ENCODE peak calls at places on chromosomes 6 and 20, in five cellular contexts. One of them, this sample, is unnamed.

GRCh38 chr20:35539756-35540212 is 2.1 kb upstream of the ERGIC3 start:
- DNase-seq in activated naive CD4-positive, alpha-beta T cell treated with anti-CD3 and anti-CD28 coated beads for 36 hours: peak; percentile 59
- DNase-seq in A673: no peak
- DNase-seq in RWPE1: no peak
- DNase-seq in neuronal stem cell: peak; percentile 69
- DNase-seq in this sample: peak; percentile 45

GRCh38 chr6:17086469-17086868 is 15.4 kb upstream of the STMND1 start:
- DNase-seq in activated naive CD4-positive, alpha-beta T cell treated with anti-CD3 and anti-CD28 coated beads for 36 hours: peak; percentile 46
- DNase-seq in A673: peak; percentile 79
- DNase-seq in RWPE1: peak; percentile 83
- DNase-seq in neuronal stem cell: no peak
- DNase-seq in this sample: no peak

GRCh38 chr6:136524936-136525413 is 25.2 kb downstream of the MAP7 start:
- DNase-seq in activated naive CD4-positive, alpha-beta T cell treated with anti-CD3 and anti-CD28 coated beads for 36 hours: no peak
- DNase-seq in A673: no peak
- DNase-seq in RWPE1: no peak
- DNase-seq in neuronal stem cell: no peak
- DNase-seq in this sample: peak; percentile 28

GRCh38 chr6:18053555-18054445 is 66.4 kb upstream of the KIF13A start:
- DNase-seq in activated naive CD4-positive, alpha-beta T cell treated with anti-CD3 and anti-CD28 coated beads for 36 hours: no peak
- DNase-seq in A673: no peak
- DNase-seq in RWPE1: no peak
- DNase-seq in neuronal stem cell: no peak
- DNase-seq in this sample: no peak

GRCh38 chr20:29878777-29879442 is 1378.6 kb upstream of the DEFB115 start:
- DNase-seq in activated naive CD4-positive, alpha-beta T cell treated with anti-CD3 and anti-CD28 coated beads for 36 hours: peak; percentile 25
- DNase-seq in A673: no peak
- DNase-seq in RWPE1: no peak
- DNase-seq in neuronal stem cell: no peak
- DNase-seq in this sample: no peak

GRCh38 chr6:13260116-13260598 is 68.2 kb downstream of the TBC1D7 start:
- DNase-seq in activated naive CD4-positive, alpha-beta T cell treated with anti-CD3 and anti-CD28 coated beads for 36 hours: no peak
- DNase-seq in A673: no peak
- DNase-seq in RWPE1: no peak
- DNase-seq in neuronal stem cell: no peak
- DNase-seq in this sample: no peak

GRCh38 chr6:142374965-142375733 is 73.3 kb downstream of the ADGRG6 start:
- DNase-seq in activated naive CD4-positive, alpha-beta T cell treated with anti-CD3 and anti-CD28 coated beads for 36 hours: no peak
- DNase-seq in A673: peak; percentile 40
- DNase-seq in RWPE1: peak; percentile 66
- DNase-seq in neuronal stem cell: peak; percentile 26
- DNase-seq in this sample: no peak

GRCh38 chr20:24589381-24589780 is 120.0 kb downstream of the SYNDIG1 start:
- DNase-seq in activated naive CD4-positive, alpha-beta T cell treated with anti-CD3 and anti-CD28 coated beads for 36 hours: no peak
- DNase-seq in A673: no peak
- DNase-seq in RWPE1: no peak
- DNase-seq in neuronal stem cell: no peak
- DNase-seq in this sample: no peak

GRCh38 chr6:81896561-81896960 is 144.1 kb upstream of the TENT5A start:
- DNase-seq in activated naive CD4-positive, alpha-beta T cell treated with anti-CD3 and anti-CD28 coated beads for 36 hours: no peak
- DNase-seq in A673: no peak
- DNase-seq in RWPE1: no peak
- DNase-seq in neuronal stem cell: no peak
- DNase-seq in this sample: no peak

GRCh38 chr6:47084530-47084929 is 42.4 kb upstream of the ADGRF1 start:
- DNase-seq in activated naive CD4-positive, alpha-beta T cell treated with anti-CD3 and anti-CD28 coated beads for 36 hours: no peak
- DNase-seq in A673: no peak
- DNase-seq in RWPE1: no peak
- DNase-seq in neuronal stem cell: no peak
- DNase-seq in this sample: no peak

GRCh38 chr6:33571637-33572316 is 8.3 kb downstream of the BAK1 start:
- DNase-seq in activated naive CD4-positive, alpha-beta T cell treated with anti-CD3 and anti-CD28 coated beads for 36 hours: no peak
- DNase-seq in A673: peak; percentile 68
- DNase-seq in RWPE1: no peak
- DNase-seq in neuronal stem cell: no peak
- DNase-seq in this sample: no peak

GRCh38 chr20:21090738-21091120 is 15.4 kb downstream of the LINC00237 start:
- DNase-seq in activated naive CD4-positive, alpha-beta T cell treated with anti-CD3 and anti-CD28 coated beads for 36 hours: no peak
- DNase-seq in A673: no peak
- DNase-seq in RWPE1: no peak
- DNase-seq in neuronal stem cell: no peak
- DNase-seq in this sample: peak; percentile 46

GRCh38 chr20:49823152-49823847 is 10.7 kb downstream of the SLC9A8 start:
- DNase-seq in activated naive CD4-positive, alpha-beta T cell treated with anti-CD3 and anti-CD28 coated beads for 36 hours: no peak
- DNase-seq in A673: no peak
- DNase-seq in RWPE1: no peak
- DNase-seq in neuronal stem cell: no peak
- DNase-seq in this sample: no peak

GRCh38 chr20:47489448-47489872 is 12.2 kb upstream of the NCOA3 start:
- DNase-seq in activated naive CD4-positive, alpha-beta T cell treated with anti-CD3 and anti-CD28 coated beads for 36 hours: peak; percentile 60
- DNase-seq in A673: no peak
- DNase-seq in RWPE1: no peak
- DNase-seq in neuronal stem cell: no peak
- DNase-seq in this sample: no peak

GRCh38 chr20:15375836-15376235 is 1038.4 kb upstream of the FLRT3 start:
- DNase-seq in activated naive CD4-positive, alpha-beta T cell treated with anti-CD3 and anti-CD28 coated beads for 36 hours: no peak
- DNase-seq in A673: no peak
- DNase-seq in RWPE1: peak; percentile 10
- DNase-seq in neuronal stem cell: no peak
- DNase-seq in this sample: no peak

GRCh38 chr6:18154507-18155272 is at the start of gene TPMT:
- DNase-seq in activated naive CD4-positive, alpha-beta T cell treated with anti-CD3 and anti-CD28 coated beads for 36 hours: peak; percentile 14
- DNase-seq in A673: no peak
- DNase-seq in RWPE1: no peak
- DNase-seq in neuronal stem cell: no peak
- DNase-seq in this sample: peak; percentile 89

GRCh38 chr6:109048176-109048575 is 46.5 kb downstream of the SESN1 start:
- DNase-seq in activated naive CD4-positive, alpha-beta T cell treated with anti-CD3 and anti-CD28 coated beads for 36 hours: no peak
- DNase-seq in A673: no peak
- DNase-seq in RWPE1: no peak
- DNase-seq in neuronal stem cell: no peak
- DNase-seq in this sample: no peak

GRCh38 chr6:55069132-55069781 is 105.1 kb upstream of the HCRTR2 start:
- DNase-seq in activated naive CD4-positive, alpha-beta T cell treated with anti-CD3 and anti-CD28 coated beads for 36 hours: peak; percentile 6
- DNase-seq in A673: peak; percentile 71
- DNase-seq in RWPE1: peak; percentile 35
- DNase-seq in neuronal stem cell: peak; percentile 27
- DNase-seq in this sample: peak; percentile 17

GRCh38 chr20:17611540-17612286 is 41.8 kb downstream of the DSTN start:
- DNase-seq in activated naive CD4-positive, alpha-beta T cell treated with anti-CD3 and anti-CD28 coated beads for 36 hours: no peak
- DNase-seq in A673: no peak
- DNase-seq in RWPE1: peak; percentile 38
- DNase-seq in neuronal stem cell: no peak
- DNase-seq in this sample: no peak

GRCh38 chr6:154768280-154768679 is 35.1 kb downstream of the SCAF8 start:
- DNase-seq in activated naive CD4-positive, alpha-beta T cell treated with anti-CD3 and anti-CD28 coated beads for 36 hours: no peak
- DNase-seq in A673: no peak
- DNase-seq in RWPE1: no peak
- DNase-seq in neuronal stem cell: no peak
- DNase-seq in this sample: no peak

GRCh38 chr6:35663001-35663400 is 25.7 kb downstream of the FKBP5 start:
- DNase-seq in activated naive CD4-positive, alpha-beta T cell treated with anti-CD3 and anti-CD28 coated beads for 36 hours: no peak
- DNase-seq in A673: peak; percentile 46
- DNase-seq in RWPE1: no peak
- DNase-seq in neuronal stem cell: peak; percentile 36
- DNase-seq in this sample: peak; percentile 11

GRCh38 chr6:143940011-143940597 is 68.0 kb downstream of the PLAGL1 start:
- DNase-seq in activated naive CD4-positive, alpha-beta T cell treated with anti-CD3 and anti-CD28 coated beads for 36 hours: peak; percentile 76
- DNase-seq in A673: peak; percentile 42
- DNase-seq in RWPE1: peak; percentile 62
- DNase-seq in neuronal stem cell: no peak
- DNase-seq in this sample: no peak

GRCh38 chr20:62066983-62067433 is 1.3 kb upstream of the TAF4 start:
- DNase-seq in activated naive CD4-positive, alpha-beta T cell treated with anti-CD3 and anti-CD28 coated beads for 36 hours: peak; percentile 75
- DNase-seq in A673: peak; percentile 53
- DNase-seq in RWPE1: no peak
- DNase-seq in neuronal stem cell: no peak
- DNase-seq in this sample: peak; percentile 78

GRCh38 chr6:165055231-165055630 is 254.2 kb downstream of the C6orf118 start:
- DNase-seq in activated naive CD4-positive, alpha-beta T cell treated with anti-CD3 and anti-CD28 coated beads for 36 hours: peak; percentile 5
- DNase-seq in A673: peak; percentile 49
- DNase-seq in RWPE1: peak; percentile 34
- DNase-seq in neuronal stem cell: no peak
- DNase-seq in this sample: no peak

GRCh38 chr6:140071115-140071514 is 696.7 kb upstream of the CITED2 start:
- DNase-seq in activated naive CD4-positive, alpha-beta T cell treated with anti-CD3 and anti-CD28 coated beads for 36 hours: no peak
- DNase-seq in A673: peak; percentile 49
- DNase-seq in RWPE1: no peak
- DNase-seq in neuronal stem cell: no peak
- DNase-seq in this sample: no peak

GRCh38 chr6:57102976-57103375 is 13.0 kb downstream of the ZNF451 start:
- DNase-seq in activated naive CD4-positive, alpha-beta T cell treated with anti-CD3 and anti-CD28 coated beads for 36 hours: no peak
- DNase-seq in A673: no peak
- DNase-seq in RWPE1: no peak
- DNase-seq in neuronal stem cell: no peak
- DNase-seq in this sample: no peak

GRCh38 chr20:57996936-57997629 is 231.4 kb downstream of the ANKRD60 start:
- DNase-seq in activated naive CD4-positive, alpha-beta T cell treated with anti-CD3 and anti-CD28 coated beads for 36 hours: no peak
- DNase-seq in A673: no peak
- DNase-seq in RWPE1: peak; percentile 64
- DNase-seq in neuronal stem cell: no peak
- DNase-seq in this sample: no peak